ENCODE peak calls at places on chromosomes 11 and 22, in five cellular contexts. B is HFF-Myc, J is kidney, R is Calu3, I is right lobe of liver. V is an unnamed sample.

GRCh38 chr22:48943567-48944432 is 883.9 kb downstream of the BRD1 start:
- DNase-seq in J (no peak), R (no peak), I (no peak), B (no peak), V (peak)

GRCh38 chr11:17273668-17274321 is 2.7 kb upstream of the NUCB2 start:
- DNase-seq in J (no peak), R (no peak), I (no peak), B (no peak), V (peak)

GRCh38 chr22:20905415-20906386 is 11.5 kb upstream of the CRKL start:
- DNase-seq in B (no peak), I (no peak), J (peak), R (no peak), V (no peak)

GRCh38 chr11:46337626-46338345 is 9.5 kb upstream of the DGKZ start:
- DNase-seq in I (no peak), B (no peak), J (no peak), R (no peak), V (no peak)

GRCh38 chr11:85663781-85664560 is 958 bp downstream of the CREBZF start:
- DNase-seq in J (peak), R (peak), B (no peak), I (peak), V (peak)

GRCh38 chr11:67302571-67303131 is 679 bp upstream of the SSH3 start:
- DNase-seq in R (peak), I (peak), J (peak), B (no peak), V (peak)

GRCh38 chr11:120985718-120986569 is 38.0 kb upstream of the TBCEL start:
- DNase-seq in B (no peak), R (peak), J (peak), I (peak), V (peak)

GRCh38 chr11:28860898-28861297 is 752.7 kb downstream of the METTL15 start:
- DNase-seq in J (no peak), R (no peak), B (peak), I (no peak), V (no peak)

GRCh38 chr22:42288791-42289190 is 18.3 kb upstream of the TCF20 start:
- DNase-seq in I (no peak), J (no peak), R (no peak), B (no peak), V (no peak)

GRCh38 chr22:43401661-43402060 is 10.2 kb upstream of the MPPED1 start:
- DNase-seq in J (peak), R (no peak), I (no peak), B (no peak), V (no peak)

GRCh38 chr11:118353084-118353710 is 6.2 kb upstream of the UBE4A start:
- DNase-seq in I (no peak), R (no peak), B (no peak), J (no peak), V (no peak)
- TF ChIP-seq CTCF in I (peak), R (no peak), B (peak), J (peak), V (peak)

GRCh38 chr11:761526-762108 is 14.4 kb downstream of the TALDO1 start:
- DNase-seq in R (no peak), B (no peak), I (no peak), J (no peak), V (no peak)
- TF ChIP-seq CTCF in R (no peak), B (no peak), I (no peak), J (no peak), V (no peak)

DNA sequence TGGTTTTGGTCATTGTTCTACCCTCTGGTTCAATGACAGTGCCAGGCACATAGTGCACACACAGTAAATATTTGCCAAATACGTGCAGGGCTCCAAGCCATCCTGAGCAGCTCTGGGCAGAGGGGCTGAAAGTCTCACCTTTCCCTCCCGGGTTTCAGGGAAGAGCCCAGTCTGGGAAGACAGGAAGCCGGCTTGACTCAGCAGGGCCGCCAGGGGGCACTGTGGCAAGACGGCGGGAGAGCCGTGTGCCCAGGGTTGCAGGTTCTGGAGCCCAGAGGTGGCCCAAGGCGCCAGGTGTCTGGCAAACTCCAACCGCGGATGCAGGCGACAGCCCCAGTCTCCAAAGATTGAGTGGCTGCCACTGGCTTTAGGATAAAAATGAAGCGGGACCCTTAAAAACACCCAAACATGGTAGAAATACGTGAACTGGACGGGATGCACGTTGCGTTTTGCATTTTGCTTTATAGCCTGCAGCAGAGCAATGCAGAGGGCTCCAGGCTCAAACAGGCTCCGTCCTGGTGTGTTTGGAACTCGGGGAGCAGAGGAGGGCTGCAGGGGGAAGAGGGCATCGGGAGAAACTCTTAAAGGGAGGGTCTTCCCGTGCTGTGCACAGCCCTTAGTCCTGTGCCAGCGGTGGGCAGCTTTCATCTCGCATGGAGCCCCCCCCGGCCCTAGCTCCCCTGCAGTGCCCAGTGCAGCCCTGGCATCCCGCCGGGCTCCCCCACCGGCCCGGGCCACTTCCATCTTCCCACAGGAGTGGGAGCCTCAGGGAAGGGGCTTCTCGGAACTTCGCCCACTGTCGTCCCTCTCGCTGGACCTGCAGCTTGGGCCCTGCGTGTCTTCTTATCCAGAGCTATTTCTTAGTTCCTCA is 10.7 kb downstream of the KRTAP5-5 start:
- DNase-seq in I (peak), J (peak), R (peak), B (no peak), V (peak)
- TF ChIP-seq CTCF in I (peak), J (peak), R (peak), B (peak), V (peak)

GRCh38 chr11:79160786-79161403 is 279.9 kb downstream of the TENM4 start:
- DNase-seq in R (no peak), B (no peak), J (no peak), I (no peak), V (no peak)
- TF ChIP-seq CTCF in R (no peak), B (no peak), J (no peak), I (no peak), V (no peak)

DNA sequence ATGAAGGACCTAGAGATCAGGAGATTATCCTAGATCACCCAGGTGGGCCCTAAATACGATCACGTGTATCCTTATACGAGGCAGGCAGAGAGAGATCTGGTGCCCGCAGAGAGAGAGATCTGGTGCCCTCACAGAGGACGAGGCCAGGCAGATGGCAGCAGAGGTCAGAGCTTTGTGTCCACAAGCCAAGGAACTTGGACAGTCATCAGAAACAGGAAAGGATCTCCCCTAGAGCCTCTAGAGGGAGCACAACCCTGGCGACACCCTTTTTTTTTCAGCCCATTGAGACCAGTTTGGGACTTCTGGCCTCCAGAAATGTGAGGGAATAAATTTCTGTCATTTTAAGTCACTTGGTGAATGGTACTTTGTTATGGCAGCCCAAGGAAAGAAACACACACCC is 25.5 kb upstream of the TIMP3 start:
- DNase-seq in I (peak), B (no peak), R (no peak), J (no peak), V (no peak)
- TF ChIP-seq CTCF in I (peak), B (peak), R (peak), J (no peak), V (peak)

DNA sequence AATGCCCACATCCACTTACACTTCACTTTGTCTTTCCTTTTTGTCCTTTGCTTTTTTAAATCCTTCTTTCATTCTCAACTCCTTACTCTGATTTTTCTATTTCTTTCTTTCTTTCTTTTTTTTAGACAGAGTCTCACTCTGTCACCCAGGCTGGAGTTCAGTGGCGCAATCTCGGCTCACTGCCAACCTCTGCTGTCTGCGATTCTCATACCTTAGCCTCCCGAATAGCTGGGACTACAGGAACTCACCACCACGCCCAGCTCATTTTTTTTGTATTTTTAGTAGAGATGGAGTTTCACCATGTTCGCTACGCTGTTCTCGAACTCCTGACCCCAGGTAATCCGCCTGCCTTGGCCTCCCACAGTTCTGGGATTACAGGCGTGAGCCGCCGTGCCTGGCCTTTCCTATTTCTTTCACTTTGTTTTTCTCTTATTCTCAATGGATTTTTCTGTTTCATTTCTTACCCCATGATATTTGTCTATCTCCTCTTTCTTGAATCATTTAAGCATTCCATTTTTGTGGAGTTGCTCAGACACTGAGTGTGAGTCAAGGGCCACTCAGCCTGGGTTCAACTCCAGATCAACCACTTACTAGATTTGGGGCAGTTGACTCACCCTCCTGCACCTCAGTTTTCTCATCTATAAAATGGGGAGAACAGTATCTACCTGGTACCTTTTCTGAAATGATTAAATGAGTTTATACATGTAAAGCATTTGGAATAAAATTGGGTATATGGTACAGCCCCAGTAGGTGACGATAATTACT is 7.6 kb downstream of the KCNJ5 start:
- DNase-seq in I (peak), R (peak), B (no peak), J (peak), V (no peak)
- TF ChIP-seq CTCF in I (no peak), R (no peak), B (no peak), J (no peak), V (no peak)

GRCh38 chr11:36155770-36156485 is 133.3 kb downstream of the COMMD9 start:
- DNase-seq in J (no peak), R (no peak), I (no peak), B (no peak), V (no peak)
- TF ChIP-seq CTCF in J (no peak), R (no peak), I (no peak), B (no peak), V (no peak)

DNA sequence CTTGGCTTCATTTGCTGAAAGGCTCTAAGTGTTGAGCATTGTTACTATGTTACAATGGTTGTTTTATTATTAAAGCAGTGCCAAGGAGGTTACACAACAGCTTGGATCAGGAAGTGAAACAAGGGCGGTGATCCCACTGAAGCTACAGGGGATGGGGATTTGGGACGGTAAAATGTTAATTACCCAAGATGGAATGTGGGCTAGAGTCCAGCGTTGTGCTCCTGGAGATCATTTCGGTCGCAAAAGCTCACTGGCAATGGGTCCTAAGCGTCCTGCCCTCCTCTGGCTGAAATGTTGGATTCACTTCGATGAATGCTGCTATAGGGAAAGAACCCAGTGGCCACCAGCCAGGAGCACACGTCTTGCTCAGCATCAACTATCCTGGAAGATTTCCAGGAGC is 48.3 kb downstream of the FAM83F start:
- DNase-seq in I (no peak), J (no peak), B (no peak), R (no peak), V (no peak)
- TF ChIP-seq CTCF in I (no peak), J (no peak), B (no peak), R (no peak), V (no peak)